ENCODE peak calls at places on chromosomes 7 and 10, in six cellular contexts. One of them, this sample, is unnamed.

GRCh38 chr7:47361746-47362215 is 220.1 kb downstream of the TNS3 start:
- DNase-seq in HepG2: no peak
- DNase-seq in K562: no peak
- DNase-seq in NT2/D1: no peak
- DNase-seq in H1: no peak
- DNase-seq in GM12878: peak; percentile 12
- DNase-seq in this sample: peak; percentile 59

GRCh38 chr7:107922891-107923290 is 31.9 kb downstream of the DLD start:
- DNase-seq in H1: no peak
- DNase-seq in K562: no peak
- DNase-seq in HepG2: no peak
- DNase-seq in NT2/D1: no peak
- DNase-seq in GM12878: no peak
- DNase-seq in this sample: no peak

GRCh38 chr7:67758551-67758950 is 761.9 kb downstream of the TYW1 start:
- DNase-seq in K562: no peak
- DNase-seq in NT2/D1: no peak
- DNase-seq in HepG2: no peak
- DNase-seq in H1: no peak
- DNase-seq in GM12878: no peak
- DNase-seq in this sample: no peak

GRCh38 chr10:117790621-117791020 is 248.1 kb downstream of the EMX2 start:
- DNase-seq in H1: no peak
- DNase-seq in K562: no peak
- DNase-seq in HepG2: no peak
- DNase-seq in NT2/D1: no peak
- DNase-seq in GM12878: no peak
- DNase-seq in this sample: no peak

GRCh38 chr10:60235001-60235400 is 154.7 kb downstream of the ANK3 start:
- DNase-seq in GM12878: no peak
- DNase-seq in HepG2: no peak
- DNase-seq in NT2/D1: no peak
- DNase-seq in K562: no peak
- DNase-seq in H1: no peak
- DNase-seq in this sample: no peak

GRCh38 chr7:85659364-85659763 is 472.5 kb upstream of the SEMA3D start:
- DNase-seq in GM12878: no peak
- DNase-seq in K562: no peak
- DNase-seq in HepG2: no peak
- DNase-seq in NT2/D1: no peak
- DNase-seq in H1: no peak
- DNase-seq in this sample: no peak

GRCh38 chr10:49611166-49611814 is 1.2 kb downstream of the SLC18A3 start:
- DNase-seq in HepG2: no peak
- DNase-seq in K562: no peak
- DNase-seq in NT2/D1: no peak
- DNase-seq in GM12878: no peak
- DNase-seq in H1: peak; percentile 82
- DNase-seq in this sample: no peak

GRCh38 chr10:132618158-132618924 is 80.8 kb downstream of the INPP5A start:
- DNase-seq in HepG2: no peak
- DNase-seq in NT2/D1: no peak
- DNase-seq in K562: no peak
- DNase-seq in H1: no peak
- DNase-seq in GM12878: no peak
- DNase-seq in this sample: no peak

GRCh38 chr10:73553316-73553715 is 37.8 kb downstream of the USP54 start:
- DNase-seq in NT2/D1: no peak
- DNase-seq in H1: no peak
- DNase-seq in HepG2: peak; percentile 20
- DNase-seq in GM12878: no peak
- DNase-seq in K562: no peak
- DNase-seq in this sample: no peak

GRCh38 chr7:51226042-51226755 is 90.4 kb downstream of the COBL start:
- DNase-seq in HepG2: no peak
- DNase-seq in K562: no peak
- DNase-seq in GM12878: no peak
- DNase-seq in NT2/D1: no peak
- DNase-seq in H1: peak; percentile 41
- DNase-seq in this sample: no peak

GRCh38 chr10:114767101-114767588 is 54.4 kb upstream of the FHIP2A start:
- DNase-seq in H1: no peak
- DNase-seq in NT2/D1: no peak
- DNase-seq in GM12878: no peak
- DNase-seq in K562: no peak
- DNase-seq in HepG2: no peak
- DNase-seq in this sample: no peak

GRCh38 chr7:28996836-28997235 is 38.7 kb upstream of the TRIL start:
- DNase-seq in GM12878: no peak
- DNase-seq in NT2/D1: no peak
- DNase-seq in HepG2: no peak
- DNase-seq in H1: no peak
- DNase-seq in K562: no peak
- DNase-seq in this sample: no peak

GRCh38 chr7:74289660-74290589 is 718 bp downstream of the CLIP2 start:
- DNase-seq in GM12878: no peak
- DNase-seq in HepG2: no peak
- DNase-seq in H1: no peak
- DNase-seq in K562: no peak
- DNase-seq in NT2/D1: no peak
- DNase-seq in this sample: no peak
- TF ChIP-seq ZNF274 in GM12878: no peak
- TF ChIP-seq ZNF274 in HepG2: no peak
- TF ChIP-seq ZNF274 in H1: no peak
- TF ChIP-seq ZNF274 in K562: no peak
- TF ChIP-seq ZNF274 in NT2/D1: no peak
- TF ChIP-seq ZNF274 in this sample: no peak

DNA sequence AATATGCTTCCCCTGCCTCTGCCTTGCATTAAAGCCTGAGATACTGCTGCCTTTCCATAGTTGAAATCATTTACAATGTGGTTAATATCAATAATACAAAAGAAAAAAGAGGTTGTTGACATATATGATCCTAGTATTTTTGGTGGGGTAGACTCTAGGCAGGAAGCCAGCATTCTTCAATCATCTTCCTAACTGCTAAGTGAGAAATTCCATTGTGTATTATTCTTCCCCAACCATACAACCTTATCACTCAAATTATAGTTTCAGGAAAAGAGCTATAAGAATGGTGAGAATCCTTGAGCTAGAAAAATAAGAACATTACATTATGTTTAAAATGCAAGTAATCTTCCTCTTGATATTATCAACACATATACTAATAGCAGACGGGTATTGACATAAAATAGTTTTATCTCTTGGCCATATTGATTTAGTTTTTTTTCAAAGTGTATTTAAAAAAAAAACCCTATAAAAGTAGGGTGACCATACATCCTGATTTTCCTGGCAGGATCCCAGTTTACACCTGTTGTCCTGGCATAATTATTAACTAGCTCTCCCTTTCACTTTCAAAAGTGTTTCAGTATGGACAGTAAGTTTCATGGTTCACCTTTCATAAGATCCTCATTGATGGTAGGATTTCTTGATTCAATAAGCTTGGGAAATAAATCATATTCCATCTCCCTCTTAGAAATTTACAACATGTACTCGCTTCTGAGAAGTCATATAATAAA is 33.4 kb upstream of the WASL start:
- DNase-seq in HepG2: no peak
- DNase-seq in K562: no peak
- DNase-seq in NT2/D1: no peak
- DNase-seq in GM12878: no peak
- DNase-seq in H1: no peak
- DNase-seq in this sample: no peak
- H3K9ac ChIP-seq in HepG2: no peak overlapping the region
- H3K9ac ChIP-seq in K562: no peak overlapping the region
- H3K9ac ChIP-seq in NT2/D1: no peak overlapping the region
- H3K9ac ChIP-seq in GM12878: no peak overlapping the region
- H3K9ac ChIP-seq in H1: no peak overlapping the region
- H3K9ac ChIP-seq in this sample: no peak overlapping the region

GRCh38 chr7:23710000-23710399 is at the start of gene STK31:
- DNase-seq in NT2/D1: no peak
- DNase-seq in HepG2: no peak
- DNase-seq in GM12878: no peak
- DNase-seq in K562: no peak
- DNase-seq in H1: no peak
- DNase-seq in this sample: no peak

GRCh38 chr7:23713285-23714235 is 3.5 kb downstream of the STK31 start:
- DNase-seq in HepG2: peak; percentile 6
- DNase-seq in GM12878: no peak
- DNase-seq in NT2/D1: no peak
- DNase-seq in H1: no peak
- DNase-seq in K562: no peak
- DNase-seq in this sample: no peak

GRCh38 chr7:23714579-23714978 is 4.6 kb downstream of the STK31 start:
- DNase-seq in H1: no peak
- DNase-seq in NT2/D1: no peak
- DNase-seq in GM12878: no peak
- DNase-seq in HepG2: no peak
- DNase-seq in K562: no peak
- DNase-seq in this sample: no peak

GRCh38 chr7:23715099-23715498 is 5.1 kb downstream of the STK31 start:
- DNase-seq in H1: no peak
- DNase-seq in HepG2: no peak
- DNase-seq in K562: no peak
- DNase-seq in NT2/D1: no peak
- DNase-seq in GM12878: no peak
- DNase-seq in this sample: no peak

DNA sequence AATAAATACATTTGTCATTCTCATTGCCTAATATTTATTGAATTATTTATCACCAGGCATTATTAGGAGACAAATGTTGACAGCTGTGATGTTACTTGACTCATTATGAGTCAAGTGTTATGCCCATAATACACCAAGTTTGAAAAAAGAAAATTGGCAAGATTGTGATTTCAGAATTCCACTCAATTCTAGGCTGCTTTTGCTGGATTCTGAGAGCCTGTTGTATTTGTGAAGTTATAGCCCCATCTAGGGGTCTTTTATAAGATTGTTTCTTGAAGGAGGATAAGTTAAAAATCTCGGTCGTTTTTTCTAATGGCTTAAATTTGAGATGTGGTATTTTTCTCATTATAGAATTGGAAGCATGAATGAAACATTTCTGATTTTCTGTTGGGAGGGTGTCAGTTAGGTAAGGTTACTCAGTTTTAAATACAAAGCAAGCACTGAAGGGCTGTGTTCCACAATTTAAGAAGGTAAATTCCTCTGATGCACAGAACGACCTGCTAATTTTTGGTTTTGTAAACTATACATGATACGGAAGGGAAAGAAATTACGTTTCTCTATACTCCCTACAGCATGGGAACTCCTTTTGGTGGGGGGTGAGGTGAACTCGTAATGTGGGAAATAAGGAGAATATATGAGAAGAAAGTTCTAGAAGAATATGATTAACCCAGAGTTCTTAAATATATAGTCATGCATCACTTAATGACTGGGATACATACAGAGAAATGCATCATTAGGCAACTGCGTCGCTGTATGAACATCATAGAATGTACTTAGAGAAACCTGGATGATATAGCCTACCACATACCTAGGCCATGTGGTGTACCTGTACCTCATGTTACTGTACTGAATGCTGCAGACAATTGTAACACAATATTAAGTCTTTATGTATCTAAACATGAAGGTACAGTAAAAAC is 2.6 kb downstream of the STK31 start:
- DNase-seq in K562: peak; percentile 62
- DNase-seq in GM12878: peak; percentile 3
- DNase-seq in NT2/D1: peak; percentile 47
- DNase-seq in HepG2: peak; percentile 51
- DNase-seq in H1: no peak
- DNase-seq in this sample: peak; percentile 67
- TF ChIP-seq ZNF274 in K562: no peak
- TF ChIP-seq ZNF274 in GM12878: no peak
- TF ChIP-seq ZNF274 in NT2/D1: no peak
- TF ChIP-seq ZNF274 in HepG2: no peak
- TF ChIP-seq ZNF274 in H1: no peak
- TF ChIP-seq ZNF274 in this sample: no peak

DNA sequence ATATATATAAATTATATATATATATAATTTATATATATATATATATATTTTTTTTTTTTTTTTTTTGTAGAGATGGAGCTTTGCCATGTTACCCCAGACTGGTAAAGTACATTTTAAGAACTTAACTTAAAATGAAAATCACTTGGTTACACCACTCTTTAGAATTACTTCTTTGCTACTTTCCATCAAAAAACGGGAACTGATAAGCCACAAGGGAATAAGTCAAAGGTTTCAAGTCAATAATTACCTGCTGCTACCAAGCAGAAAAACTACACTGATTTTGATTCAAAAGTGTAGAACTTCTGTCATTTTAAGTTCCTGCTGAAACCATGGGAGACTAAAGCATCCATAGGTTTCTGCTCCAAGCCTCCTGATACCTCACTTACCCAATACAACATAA is 12.2 kb downstream of the PPA1 start:
- DNase-seq in GM12878: no peak
- DNase-seq in HepG2: no peak
- DNase-seq in NT2/D1: no peak
- DNase-seq in K562: no peak
- DNase-seq in H1: no peak
- DNase-seq in this sample: no peak
- H3K9ac ChIP-seq in GM12878: peak overlapping the region; percentile 28
- H3K9ac ChIP-seq in HepG2: no peak overlapping the region
- H3K9ac ChIP-seq in NT2/D1: no peak overlapping the region
- H3K9ac ChIP-seq in K562: no peak overlapping the region
- H3K9ac ChIP-seq in H1: no peak overlapping the region
- H3K9ac ChIP-seq in this sample: no peak overlapping the region

GRCh38 chr7:45031829-45032228 is 31.8 kb downstream of the CCM2 start:
- DNase-seq in NT2/D1: no peak
- DNase-seq in K562: no peak
- DNase-seq in HepG2: peak; percentile 56
- DNase-seq in GM12878: no peak
- DNase-seq in H1: no peak
- DNase-seq in this sample: no peak
- TF ChIP-seq ZNF274 in NT2/D1: no peak
- TF ChIP-seq ZNF274 in K562: no peak
- TF ChIP-seq ZNF274 in HepG2: no peak
- TF ChIP-seq ZNF274 in GM12878: no peak
- TF ChIP-seq ZNF274 in H1: no peak
- TF ChIP-seq ZNF274 in this sample: no peak